ENCODE peak calls at places on chromosomes 4 and X, in four cellular contexts. I, S, U and B are unnamed samples.

GRCh38 chr4:76058888-76059426 is 15.6 kb upstream of the ART3 start:
- DNase-seq in I (no peak), S (no peak), U (no peak), B (no peak)

GRCh38 chr4:68466185-68466584 is 18.9 kb downstream of the TMPRSS11E start:
- DNase-seq in I (no peak), S (peak; percentile 93), U (no peak), B (no peak)

GRCh38 chr4:102783006-102783405 is 22.2 kb upstream of the MANBA start:
- DNase-seq in I (no peak), S (no peak), U (no peak), B (no peak)

GRCh38 chr4:89737888-89738287 is 99.1 kb downstream of the SNCA start:
- DNase-seq in I (no peak), S (peak; percentile 67), U (no peak), B (no peak)

GRCh38 chr4:96383349-96383748 is 543.5 kb downstream of the PDHA2 start:
- DNase-seq in I (no peak), S (no peak), U (no peak), B (no peak)

GRCh38 chr4:21467551-21467950 is 481.0 kb downstream of the KCNIP4 start:
- DNase-seq in I (no peak), S (no peak), U (no peak), B (no peak)

GRCh38 chrX:18291006-18291545 is 63.4 kb downstream of the SCML2 start:
- DNase-seq in I (no peak), S (peak; percentile 14), U (no peak), B (no peak)

GRCh38 chrX:24647257-24648058 is at the start of gene PCYT1B:
- DNase-seq in I (peak; percentile 54), S (peak; percentile 76), U (no peak), B (peak; percentile 61)

GRCh38 chr4:7984286-7984925 is 44.7 kb upstream of the AFAP1 start:
- DNase-seq in I (no peak), S (no peak), U (no peak), B (no peak)

GRCh38 chr4:80471701-80472100 is 136.2 kb downstream of the CFAP299 start:
- DNase-seq in I (no peak), S (peak; percentile 44), U (peak; percentile 47), B (no peak)

GRCh38 chr4:52658671-52659015 is 458 bp downstream of the USP46 start:
- DNase-seq in I (peak; percentile 26), S (no peak), U (no peak), B (no peak)

GRCh38 chrX:28988246-28988645 is 401.0 kb downstream of the IL1RAPL1 start:
- DNase-seq in I (no peak), S (no peak), U (no peak), B (no peak)

GRCh38 chr4:183727482-183727881 is 68.4 kb downstream of the TRAPPC11 start:
- DNase-seq in I (no peak), S (no peak), U (no peak), B (no peak)

GRCh38 chr4:182306792-182307507 is 63.7 kb downstream of the TENM3 start:
- DNase-seq in I (no peak), S (peak; percentile 52), U (no peak), B (no peak)

GRCh38 chr4:168842186-168842585 is 167.9 kb downstream of the CBR4 start:
- DNase-seq in I (no peak), S (peak; percentile 42), U (no peak), B (no peak)

GRCh38 chrX:16882188-16882587 is 12.0 kb upstream of the RBBP7 start:
- DNase-seq in I (peak; percentile 5), S (peak; percentile 33), U (peak; percentile 11), B (no peak)

GRCh38 chr4:110020139-110020538 is 107.5 kb downstream of the EGF start:
- DNase-seq in I (no peak), S (peak; percentile 60), U (no peak), B (no peak)

GRCh38 chr4:158159718-158160094 is 13.1 kb downstream of the GASK1B start:
- DNase-seq in I (no peak), S (peak; percentile 86), U (no peak), B (no peak)

GRCh38 chr4:80151981-80152380 is 45.3 kb upstream of the PRDM8 start:
- DNase-seq in I (no peak), S (no peak), U (no peak), B (no peak)

GRCh38 chrX:43758044-43758443 is 101.9 kb downstream of the MAOA start:
- DNase-seq in I (no peak), S (no peak), U (no peak), B (no peak)

GRCh38 chr4:3532714-3533336 is 603 bp upstream of the LRPAP1 start:
- DNase-seq in I (no peak), S (no peak), U (no peak), B (no peak)

GRCh38 chr4:119726505-119726904 is 97.9 kb upstream of the PDE5A start:
- DNase-seq in I (no peak), S (peak; percentile 79), U (no peak), B (no peak)

GRCh38 chr4:175166020-175166419 is 247.9 kb downstream of the ADAM29 start:
- DNase-seq in I (no peak), S (no peak), U (no peak), B (no peak)

GRCh38 chr4:117661673-117662072 is 372.6 kb upstream of the NDST3 start:
- DNase-seq in I (no peak), S (no peak), U (no peak), B (no peak)

GRCh38 chr4:55553442-55553841 is 6.7 kb upstream of the CLOCK start:
- DNase-seq in I (peak; percentile 10), S (peak; percentile 68), U (peak; percentile 11), B (no peak)

GRCh38 chrX:130702867-130703707 is 199.9 kb downstream of the ENOX2 start:
- DNase-seq in I (no peak), S (peak; percentile 25), U (no peak), B (no peak)

GRCh38 chr4:3254302-3255131 is 5.6 kb downstream of the MSANTD1 start:
- DNase-seq in I (no peak), S (no peak), U (no peak), B (no peak)

GRCh38 chr4:40521957-40522356 is 107.7 kb downstream of the RBM47 start:
- DNase-seq in I (no peak), S (no peak), U (no peak), B (no peak)

GRCh38 chr4:124710253-124710849 is 2.2 kb downstream of the ANKRD50 start:
- DNase-seq in I (no peak), S (peak; percentile 41), U (no peak), B (no peak)

GRCh38 chrX:1384738-1385250 is 7.1 kb downstream of the SLC25A6 start:
- DNase-seq in I (no peak), S (no peak), U (no peak), B (no peak)

GRCh38 chr4:177008071-177008835 is 215.5 kb upstream of the VEGFC start:
- DNase-seq in I (no peak), S (peak; percentile 79), U (no peak), B (no peak)

GRCh38 chr4:22430626-22431025 is 85.2 kb downstream of the ADGRA3 start:
- DNase-seq in I (no peak), S (no peak), U (no peak), B (no peak)

GRCh38 chr4:83905952-83906351 is 370.0 kb downstream of the GPAT3 start:
- DNase-seq in I (no peak), S (no peak), U (no peak), B (no peak)

GRCh38 chrX:153410888-153411254 is 401 bp upstream of the ZFP92 start:
- DNase-seq in I (no peak), S (no peak), U (no peak), B (no peak)

GRCh38 chr4:185512516-185512915 is 22.8 kb downstream of the PDLIM3 start:
- DNase-seq in I (no peak), S (peak; percentile 84), U (no peak), B (no peak)

GRCh38 chr4:48651869-48652447 is 128.1 kb downstream of the FRYL start:
- DNase-seq in I (no peak), S (peak; percentile 32), U (no peak), B (no peak)

GRCh38 chr4:48649505-48649904 is 130.6 kb downstream of the FRYL start:
- DNase-seq in I (no peak), S (no peak), U (no peak), B (no peak)

GRCh38 chr4:48654015-48654664 is 125.9 kb downstream of the FRYL start:
- DNase-seq in I (no peak), S (peak; percentile 42), U (no peak), B (no peak)

GRCh38 chr4:48653217-48654014 is 126.7 kb downstream of the FRYL start:
- DNase-seq in I (peak; percentile 70), S (peak; percentile 85), U (no peak), B (no peak)
- H3K4me3 ChIP-seq in I (peak overlapping the region; percentile 3), S (no peak overlapping the region), U (no peak overlapping the region), B (no peak overlapping the region)

DNA sequence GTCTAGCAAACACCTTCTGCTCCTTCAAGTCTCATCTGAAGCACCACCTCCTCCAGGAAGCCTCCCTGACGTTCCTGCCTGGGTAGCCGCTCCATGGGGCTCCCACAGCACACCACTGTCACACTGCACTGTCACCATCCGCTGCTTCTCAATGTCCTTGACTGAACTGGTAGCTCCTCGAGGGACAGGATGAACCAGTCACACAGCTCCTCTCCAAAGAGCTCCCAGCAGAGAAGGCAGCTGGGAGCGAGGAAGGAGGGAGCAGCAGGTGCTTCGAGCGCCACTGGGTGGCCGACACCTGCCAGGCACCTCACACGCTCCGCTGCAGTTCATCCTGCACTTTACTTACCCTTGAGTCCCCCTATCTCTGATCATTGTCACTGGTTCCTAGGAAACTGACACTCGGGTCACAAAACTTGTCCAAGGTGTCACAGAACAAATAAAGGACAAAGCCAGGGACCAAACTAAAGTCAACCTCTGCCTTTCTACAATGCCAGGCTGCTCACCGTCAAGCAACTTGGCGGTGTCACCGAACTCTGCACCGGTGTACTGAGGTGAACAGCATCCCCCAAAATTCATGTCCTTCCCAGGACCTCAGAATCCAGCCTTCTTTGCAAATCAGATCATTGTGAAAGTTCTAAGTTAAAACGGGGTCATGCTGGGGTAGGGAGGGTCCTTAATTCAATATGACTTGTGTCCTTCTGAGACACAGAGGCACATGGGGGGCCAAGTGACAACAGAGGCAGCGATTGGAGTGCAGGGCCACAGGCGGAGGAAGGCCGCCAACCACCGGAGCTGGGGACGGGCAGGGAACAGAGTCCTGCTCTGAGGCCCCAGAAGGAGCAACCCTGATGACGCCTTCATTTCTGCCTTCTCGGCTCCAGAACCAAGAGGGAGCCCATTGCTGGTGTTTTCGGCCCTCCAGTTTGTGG is 5.5 kb upstream of the S100P start:
- DNase-seq in I (no peak), S (no peak), U (peak; percentile 48), B (no peak)
- TF ChIP-seq CTCF in I (no peak), S (no peak), U (no peak), B (no peak)

GRCh38 chr4:189117426-189117825 is 823.2 kb upstream of the FRG1 start:
- DNase-seq in I (no peak), S (no peak), U (no peak), B (no peak)

GRCh38 chr4:189113389-189113888 is 827.2 kb upstream of the FRG1 start:
- DNase-seq in I (no peak), S (no peak), U (no peak), B (no peak)
- H3K27me3 ChIP-seq in I (no peaks in the 10 kb centered on the region), S (no peaks in the 10 kb centered on the region), U (no peaks in the 10 kb centered on the region), B (no peaks in the 10 kb centered on the region)

DNA sequence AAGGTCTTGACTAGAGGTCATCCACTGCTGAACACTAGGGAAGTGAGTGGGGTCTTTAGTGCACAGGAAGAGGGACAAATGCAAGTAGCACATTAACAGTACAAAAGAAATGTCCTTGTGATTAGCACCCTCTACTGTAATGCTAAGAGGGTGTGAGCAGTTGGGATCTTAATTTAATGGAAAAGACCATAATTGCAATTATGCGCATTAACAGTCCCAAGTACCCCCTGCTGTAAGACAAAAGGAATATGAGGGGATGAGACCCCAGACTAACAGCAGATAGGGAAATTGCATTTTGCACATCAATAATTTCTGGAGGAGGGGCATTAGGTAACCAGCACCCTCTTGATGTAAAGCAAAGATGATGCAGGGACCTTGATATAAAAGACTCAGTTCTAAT is 285.0 kb downstream of the CHIC1 start:
- DNase-seq in I (no peak), S (no peak), U (no peak), B (no peak)
- H3K4me3 ChIP-seq in I (no peak overlapping the region), S (peak overlapping the region; percentile 43), U (no peak overlapping the region), B (no peak overlapping the region)